ENCODE peak calls at places on chromosomes 4 and X, in nine cellular contexts. J, B, L, K, X, O, H, U and A are unnamed samples.

GRCh38 chrX:154727418-154728323 is 23.2 kb downstream of the GAB3 start:
- DNase-seq in J (peak), B (peak), L (peak), K (peak), X (no peak), O (no peak), H (peak), U (no peak), A (peak)

GRCh38 chr4:14415146-14415545 is 587.1 kb upstream of the CPEB2 start:
- DNase-seq in J (no peak), B (peak), L (no peak), K (peak), X (no peak), O (no peak), H (peak), U (no peak), A (peak)

GRCh38 chrX:129690435-129690834 is 35.7 kb upstream of the APLN start:
- DNase-seq in J (peak), B (no peak), L (no peak), K (no peak), X (no peak), O (no peak), H (peak), U (no peak), A (no peak)

GRCh38 chr4:185754961-185755360 is 57.0 kb downstream of the SORBS2 start:
- DNase-seq in J (peak), B (no peak), L (no peak), K (no peak), X (peak), O (no peak), H (no peak), U (no peak), A (peak)

GRCh38 chr4:82268050-82268825 is 105.6 kb downstream of the HNRNPD start:
- DNase-seq in J (peak), B (peak), L (peak), K (peak), X (peak), O (peak), H (peak), U (peak), A (peak)

GRCh38 chr4:150385606-150386005 is 196.3 kb upstream of the MAB21L2 start:
- DNase-seq in J (no peak), B (peak), L (no peak), K (peak), X (no peak), O (peak), H (peak), U (no peak), A (peak)

GRCh38 chrX:47283015-47283771 is 50.4 kb downstream of the USP11 start:
- DNase-seq in J (peak), B (peak), L (peak), K (peak), X (no peak), O (no peak), H (peak), U (no peak), A (peak)

GRCh38 chrX:38277136-38277535 is 50.2 kb downstream of the RPGR start:
- DNase-seq in J (no peak), B (no peak), L (no peak), K (no peak), X (peak), O (no peak), H (no peak), U (no peak), A (no peak)

GRCh38 chrX:119981286-119982070 is 37.9 kb upstream of the NKAP start:
- DNase-seq in J (no peak), B (peak), L (peak), K (peak), X (peak), O (no peak), H (peak), U (peak), A (peak)

GRCh38 chrX:1481636-1482529 is 29.2 kb upstream of the ASMTL start:
- DNase-seq in J (peak), B (peak), L (peak), K (peak), X (peak), O (peak), H (peak), U (peak), A (peak)

GRCh38 chr4:6020633-6021032 is 2.4 kb upstream of the C4orf50 start:
- DNase-seq in J (no peak), B (no peak), L (no peak), K (no peak), X (no peak), O (no peak), H (no peak), U (no peak), A (no peak)

GRCh38 chr4:111323496-111323895 is 700.6 kb upstream of the PITX2 start:
- DNase-seq in J (no peak), B (peak), L (no peak), K (no peak), X (no peak), O (peak), H (peak), U (no peak), A (peak)

GRCh38 chr4:91630054-91630453 is 673.7 kb upstream of the GRID2 start:
- DNase-seq in J (no peak), B (no peak), L (no peak), K (no peak), X (no peak), O (no peak), H (no peak), U (no peak), A (no peak)

GRCh38 chrX:138128025-138128671 is 562.2 kb downstream of the ZIC3 start:
- DNase-seq in J (no peak), B (peak), L (peak), K (peak), X (peak), O (no peak), H (peak), U (peak), A (peak)

GRCh38 chrX:40552768-40553167 is 28.0 kb upstream of the ATP6AP2 start:
- DNase-seq in J (no peak), B (no peak), L (no peak), K (no peak), X (no peak), O (no peak), H (peak), U (peak), A (no peak)

GRCh38 chrX:103453655-103454054 is 65.6 kb downstream of the RAB40A start:
- DNase-seq in J (no peak), B (peak), L (no peak), K (peak), X (no peak), O (peak), H (peak), U (no peak), A (peak)

GRCh38 chr4:173415885-173416658 is 17.2 kb upstream of the SCRG1 start:
- DNase-seq in J (peak), B (no peak), L (peak), K (peak), X (no peak), O (no peak), H (no peak), U (no peak), A (no peak)

DNA sequence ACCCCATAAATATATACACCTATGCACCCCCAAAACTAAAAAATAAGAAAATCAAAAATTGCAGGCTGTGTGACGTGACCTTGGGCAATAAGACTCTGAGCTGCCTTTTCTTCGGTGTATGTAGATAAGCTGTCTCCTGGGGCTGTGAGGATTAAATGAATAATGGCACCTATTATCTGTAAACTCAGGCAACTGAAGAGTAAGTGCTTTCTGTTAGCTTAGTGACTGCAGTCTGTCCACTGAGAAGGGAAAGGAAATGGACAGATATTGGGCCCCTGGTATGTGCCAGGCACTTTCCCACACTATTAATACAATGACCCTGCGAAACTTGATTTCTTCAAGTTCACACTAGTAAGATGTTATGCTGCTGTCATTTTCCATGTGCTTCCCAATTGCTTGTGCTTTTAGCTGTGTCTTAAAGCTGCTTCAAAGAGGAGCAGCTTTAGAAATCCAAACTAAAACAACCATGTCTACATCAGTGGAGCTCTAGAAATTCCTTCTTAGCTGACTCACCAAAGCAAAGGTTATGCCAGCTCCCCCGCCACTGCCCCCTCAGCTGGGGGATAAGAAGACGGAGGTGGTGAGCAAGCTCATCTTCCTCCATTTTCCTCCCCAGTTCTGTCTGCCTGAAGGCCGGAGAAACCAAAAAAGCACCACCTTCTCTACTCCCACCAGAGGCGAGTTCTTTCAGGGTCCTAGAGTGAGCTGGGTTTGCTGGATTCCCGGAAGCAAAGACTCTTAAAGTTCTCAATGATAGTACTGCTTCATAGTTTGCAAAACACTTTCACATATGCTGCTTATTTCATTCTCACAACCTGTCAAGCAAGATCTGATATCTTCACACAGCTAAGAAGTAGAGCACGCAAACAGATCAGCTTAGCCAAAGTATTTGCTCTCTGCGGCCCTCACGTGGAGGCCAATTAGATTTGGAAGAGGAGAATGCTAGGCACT is 8.8 kb upstream of the DGAT2L6 start:
- DNase-seq in J (no peak), B (peak), L (peak), K (peak), X (peak), O (peak), H (peak), U (peak), A (peak)
- H3K4me3 ChIP-seq in J (peak), B (no peak), L (no peak), K (no peak), X (no peak), O (no peak), H (no peak), U (no peak), A (no peak)

GRCh38 chr4:182804131-182804530 is 113.1 kb downstream of the DCTD start:
- DNase-seq in J (no peak), B (no peak), L (no peak), K (no peak), X (no peak), O (no peak), H (no peak), U (no peak), A (no peak)
- TF ChIP-seq CTCF in J (no peak), B (no peak), L (no peak), K (no peak), X (no peak), O (no peak), H (no peak), U (no peak), A (no peak)

GRCh38 chr4:8891646-8892555 is 20.3 kb upstream of the HMX1 start:
- DNase-seq in J (no peak), B (no peak), L (no peak), K (no peak), X (no peak), O (no peak), H (no peak), U (no peak), A (no peak)

GRCh38 chr4:8891255-8891645 is 19.6 kb upstream of the HMX1 start:
- DNase-seq in J (no peak), B (no peak), L (no peak), K (no peak), X (no peak), O (no peak), H (no peak), U (no peak), A (no peak)

GRCh38 chr4:8893624-8894423 is 22.2 kb upstream of the HMX1 start:
- DNase-seq in J (no peak), B (no peak), L (no peak), K (no peak), X (no peak), O (no peak), H (no peak), U (no peak), A (no peak)

GRCh38 chr4:8893227-8893623 is 21.6 kb upstream of the HMX1 start:
- DNase-seq in J (no peak), B (no peak), L (no peak), K (no peak), X (no peak), O (no peak), H (no peak), U (no peak), A (no peak)

DNA sequence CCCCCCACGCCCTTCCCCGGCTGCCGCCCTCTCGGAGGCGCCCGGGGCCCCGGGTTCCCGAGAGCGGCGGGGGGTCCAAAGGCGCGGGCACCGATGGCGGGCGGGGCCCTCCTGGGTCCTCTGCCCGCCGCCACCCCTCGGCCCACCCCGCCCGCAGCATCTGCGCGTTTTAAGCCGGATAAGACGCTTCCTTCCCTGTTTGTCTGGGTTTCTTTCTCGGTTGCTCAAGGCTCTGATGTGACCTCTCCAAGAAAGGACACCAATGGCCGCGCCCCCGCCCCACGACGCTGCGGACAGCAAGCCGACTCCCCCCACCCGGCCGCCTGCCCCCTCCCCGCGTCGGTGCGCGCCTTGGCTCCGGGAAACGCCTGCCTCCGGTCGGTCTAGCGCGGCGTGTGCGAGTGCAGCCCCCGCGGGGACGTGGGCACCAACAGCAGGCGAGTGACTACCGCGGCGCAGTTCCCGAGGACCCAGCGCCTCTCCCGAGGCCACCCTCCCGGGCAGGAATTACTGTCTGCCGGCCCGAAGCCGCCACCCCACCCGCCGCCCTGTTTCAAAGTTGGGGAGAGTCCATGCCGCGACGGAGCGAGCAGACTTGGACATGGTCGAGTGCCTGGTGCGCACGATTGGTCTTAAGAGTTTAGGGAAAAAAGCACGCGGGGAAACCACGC is 21.1 kb upstream of the HMX1 start:
- DNase-seq in J (no peak), B (no peak), L (no peak), K (no peak), X (no peak), O (no peak), H (no peak), U (no peak), A (no peak)
- H3K4me3 ChIP-seq in J (no peak), B (no peak), L (no peak), K (no peak), X (no peak), O (no peak), H (no peak), U (no peak), A (no peak)

GRCh38 chr4:2280531-2281300 is 18.8 kb upstream of the MXD4 start:
- DNase-seq in J (no peak), B (no peak), L (no peak), K (no peak), X (no peak), O (no peak), H (no peak), U (no peak), A (no peak)
- TF ChIP-seq CTCF in J (no peak), B (peak), L (no peak), K (peak), X (peak), O (peak), H (no peak), U (peak), A (peak)

DNA sequence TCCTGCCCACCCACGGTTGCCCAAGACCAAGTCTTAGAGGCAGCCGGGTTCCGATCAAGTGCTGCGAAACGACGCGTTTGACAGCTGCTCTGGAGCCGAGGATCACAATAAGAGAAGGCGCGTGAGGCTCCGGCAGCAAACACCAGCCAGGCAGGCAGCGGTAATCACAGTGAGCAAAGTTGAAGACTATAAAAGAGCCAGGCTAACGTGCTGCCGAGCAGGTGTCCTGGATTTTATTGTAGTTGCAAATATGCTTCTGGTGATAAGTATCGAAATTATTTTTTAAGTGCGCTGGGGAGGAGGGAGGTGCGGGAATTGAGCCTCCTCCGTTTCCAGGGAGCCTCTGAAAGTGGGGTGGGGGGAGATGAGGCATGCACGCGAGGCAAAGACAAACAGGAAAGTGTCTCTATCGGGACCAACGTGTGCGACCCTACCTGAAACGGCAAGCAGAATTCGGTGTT is 597 bp downstream of the GABRA2 start:
- DNase-seq in J (no peak), B (no peak), L (peak), K (peak), X (peak), O (no peak), H (peak), U (no peak), A (no peak)
- H3K4me3 ChIP-seq in J (peak), B (peak), L (peak), K (peak), X (peak), O (no peak), H (peak), U (no peak), A (no peak)

GRCh38 chr4:66108898-66109297 is 438.6 kb upstream of the EPHA5 start:
- DNase-seq in J (no peak), B (no peak), L (no peak), K (no peak), X (no peak), O (no peak), H (peak), U (no peak), A (no peak)
- TF ChIP-seq CTCF in J (no peak), B (no peak), L (peak), K (no peak), X (no peak), O (no peak), H (peak), U (no peak), A (no peak)

DNA sequence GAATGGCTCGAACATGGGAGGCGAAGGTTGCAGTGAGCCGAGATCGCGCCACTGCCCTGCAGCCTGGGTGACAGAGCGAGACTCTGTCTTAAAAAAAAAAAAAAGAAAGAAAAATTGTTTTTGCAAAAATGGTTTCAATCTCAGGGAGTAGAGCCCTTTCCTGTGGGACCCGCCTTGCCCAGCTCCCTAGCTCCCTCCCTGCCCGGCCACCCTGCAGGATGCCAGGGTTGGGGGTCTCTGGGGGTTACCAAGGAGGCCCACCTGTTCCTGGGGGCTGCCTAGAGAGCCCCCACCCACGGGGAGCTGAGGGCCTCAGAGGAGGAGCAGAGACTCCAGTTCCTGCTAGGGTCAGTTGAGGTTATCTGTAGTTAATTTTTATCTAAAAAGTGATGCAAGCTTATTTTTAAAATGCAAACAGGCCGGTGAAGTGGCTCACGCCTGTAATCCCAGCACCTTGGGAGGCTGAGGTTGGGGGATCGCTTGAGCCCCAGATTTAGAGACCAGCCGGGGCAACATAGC is 18.7 kb upstream of the PLCXD1 start:
- DNase-seq in J (no peak), B (no peak), L (no peak), K (no peak), X (no peak), O (no peak), H (no peak), U (no peak), A (no peak)
- H3K4me3 ChIP-seq in J (no peak), B (no peak), L (no peak), K (no peak), X (no peak), O (no peak), H (no peak), U (no peak), A (no peak)

GRCh38 chr4:87553182-87553581 is 24.0 kb upstream of the SPARCL1 start:
- DNase-seq in J (no peak), B (no peak), L (no peak), K (no peak), X (no peak), O (no peak), H (no peak), U (no peak), A (no peak)
- TF ChIP-seq CTCF in J (no peak), B (no peak), L (no peak), K (no peak), X (no peak), O (no peak), H (no peak), U (no peak), A (no peak)

DNA sequence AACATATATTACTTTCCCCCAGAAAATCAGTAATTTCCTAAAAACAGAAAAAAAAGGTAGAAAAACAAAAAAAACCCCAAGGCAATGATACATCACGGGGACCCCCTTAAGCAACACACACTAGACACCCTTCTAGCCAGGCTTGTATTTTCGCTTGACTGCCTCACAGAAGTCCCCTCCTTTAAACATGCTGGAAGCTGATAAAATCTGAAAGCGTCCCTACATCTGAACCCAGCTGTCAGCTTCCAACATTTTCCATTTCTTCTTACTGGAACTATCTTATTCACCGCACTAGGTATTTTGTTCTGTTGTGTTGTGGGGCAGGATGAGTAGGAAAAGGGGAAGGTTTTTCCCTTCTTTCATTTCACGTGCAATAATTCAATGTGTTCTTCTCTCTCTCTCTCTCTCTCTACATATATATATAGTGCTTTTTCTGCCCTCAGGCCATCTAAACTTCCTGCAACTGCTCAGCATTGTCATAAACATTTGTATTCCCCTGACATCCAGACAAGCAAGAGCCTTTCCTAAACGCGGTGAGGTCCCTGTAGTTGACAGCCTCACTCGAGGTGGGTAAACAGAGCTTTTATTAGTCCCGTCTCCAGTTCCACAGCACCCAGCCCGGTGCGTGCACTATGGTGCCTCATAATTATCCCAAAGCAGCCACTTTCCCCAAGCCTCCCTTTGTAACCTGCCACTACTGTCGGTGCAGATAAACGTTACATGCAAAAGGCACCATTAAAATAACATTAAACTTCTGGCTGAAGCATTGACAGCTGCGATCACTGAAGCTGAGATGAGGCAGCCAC is 82.6 kb downstream of the GATB start:
- DNase-seq in J (no peak), B (no peak), L (no peak), K (no peak), X (no peak), O (no peak), H (no peak), U (no peak), A (no peak)
- H3K4me3 ChIP-seq in J (no peak), B (no peak), L (no peak), K (no peak), X (no peak), O (no peak), H (no peak), U (no peak), A (no peak)